ENCODE peak calls at places on chromosomes 1 and 21, in four cellular contexts. U is A549, K is HepG2, O is GM12878. X is an unnamed sample.

GRCh38 chr1:47765742-47766485 is 231.3 kb downstream of the TRABD2B start:
- DNase-seq in O (no peak), U (no peak), K (no peak), X (no peak)

GRCh38 chr1:244515680-244516079 is 54.6 kb downstream of the CATSPERE start:
- DNase-seq in O (no peak), K (no peak), U (no peak), X (no peak)

GRCh38 chr1:29653034-29653810 is 416.9 kb downstream of the PTPRU start:
- DNase-seq in O (no peak), U (no peak), K (no peak), X (no peak)

GRCh38 chr1:89518116-89518780 is 6.4 kb upstream of the LRRC8B start:
- DNase-seq in U (no peak), O (no peak), K (no peak), X (no peak)

GRCh38 chr1:14678011-14678638 is 79.6 kb downstream of the KAZN start:
- DNase-seq in K (no peak), O (no peak), U (no peak), X (no peak)

GRCh38 chr1:246372502-246372901 is 134.6 kb downstream of the SMYD3 start:
- DNase-seq in U (no peak), O (no peak), K (no peak), X (no peak)

GRCh38 chr1:60345621-60346020 is 272.1 kb upstream of the C1orf87 start:
- DNase-seq in O (no peak), U (no peak), K (no peak), X (no peak)

GRCh38 chr21:44424608-44425306 is 30.6 kb upstream of the LRRC3 start:
- DNase-seq in K (no peak), U (no peak), O (no peak), X (no peak)

GRCh38 chr1:18642278-18643095 is 11.8 kb downstream of the PAX7 start:
- DNase-seq in U (no peak), O (no peak), K (no peak), X (no peak)

GRCh38 chr1:204041232-204041767 is 31.6 kb upstream of the SOX13 start:
- DNase-seq in O (no peak), U (no peak), K (no peak), X (no peak)

GRCh38 chr1:98028800-98029199 is 108.0 kb upstream of the DPYD start:
- DNase-seq in U (peak), K (no peak), O (no peak), X (no peak)

GRCh38 chr1:88133991-88134390 is 550.1 kb upstream of the PKN2 start:
- DNase-seq in O (no peak), K (no peak), U (no peak), X (no peak)

GRCh38 chr21:29293495-29293894 is 5.2 kb upstream of the BACH1 start:
- DNase-seq in K (no peak), O (peak), U (no peak), X (no peak)

GRCh38 chr1:39845569-39846566 is 37.4 kb downstream of the TRIT1 start:
- DNase-seq in K (peak), U (no peak), O (peak), X (peak)

GRCh38 chr1:44608141-44608540 is 66.1 kb downstream of the TMEM53 start:
- DNase-seq in K (peak), O (no peak), U (peak), X (no peak)

GRCh38 chr1:209162651-209163050 is 420.9 kb upstream of the CAMK1G start:
- DNase-seq in K (no peak), U (no peak), O (no peak), X (no peak)

GRCh38 chr21:36255650-36256047 is 64.3 kb upstream of the MORC3 start:
- DNase-seq in O (peak), K (no peak), U (no peak), X (no peak)

GRCh38 chr1:91619881-91620280 is 119.2 kb downstream of the CDC7 start:
- DNase-seq in K (no peak), U (no peak), O (no peak), X (no peak)

GRCh38 chr1:185533596-185533995 is 200.6 kb upstream of the HMCN1 start:
- DNase-seq in O (no peak), K (no peak), U (no peak), X (no peak)

GRCh38 chr1:204334455-204334854 is 25.3 kb downstream of the PLEKHA6 start:
- DNase-seq in U (no peak), O (no peak), K (no peak), X (no peak)

GRCh38 chr1:188429385-188429784 is 1600.6 kb downstream of the PLA2G4A start:
- DNase-seq in U (no peak), K (no peak), O (no peak), X (no peak)

DNA sequence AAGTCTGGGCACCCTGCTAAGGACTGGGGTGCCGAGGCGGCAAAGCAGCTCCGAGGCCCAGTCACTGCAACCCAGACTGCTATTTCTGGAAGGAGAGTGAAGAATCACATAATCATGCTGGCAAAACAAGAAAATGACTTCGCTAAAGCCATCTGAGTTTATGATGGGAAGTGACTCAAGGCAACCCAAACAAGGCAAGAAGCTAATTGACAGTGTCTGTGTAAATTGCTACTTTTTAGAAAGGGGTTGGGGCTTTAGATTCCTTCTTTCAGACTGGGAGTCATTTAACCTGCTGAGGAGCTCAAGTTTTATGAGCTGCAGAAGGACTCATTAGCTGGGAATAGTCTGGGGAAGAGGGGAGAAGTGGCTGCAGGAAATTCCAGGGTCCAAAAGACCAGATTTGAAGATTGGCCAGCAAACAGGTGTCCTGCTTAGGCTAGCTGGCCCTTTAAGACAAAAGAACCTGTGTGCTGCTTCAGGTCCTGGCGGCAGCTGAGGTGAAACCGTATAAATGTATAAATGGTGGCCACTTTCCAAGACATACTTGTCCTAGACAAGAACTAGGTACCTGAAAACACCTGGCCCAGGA is 28.1 kb downstream of the TSHB start:
- DNase-seq in K (no peak), U (no peak), O (no peak), X (no peak)
- TF ChIP-seq PBX3 in K (no peak), U (no peak), O (no peak), X (no peak)

DNA sequence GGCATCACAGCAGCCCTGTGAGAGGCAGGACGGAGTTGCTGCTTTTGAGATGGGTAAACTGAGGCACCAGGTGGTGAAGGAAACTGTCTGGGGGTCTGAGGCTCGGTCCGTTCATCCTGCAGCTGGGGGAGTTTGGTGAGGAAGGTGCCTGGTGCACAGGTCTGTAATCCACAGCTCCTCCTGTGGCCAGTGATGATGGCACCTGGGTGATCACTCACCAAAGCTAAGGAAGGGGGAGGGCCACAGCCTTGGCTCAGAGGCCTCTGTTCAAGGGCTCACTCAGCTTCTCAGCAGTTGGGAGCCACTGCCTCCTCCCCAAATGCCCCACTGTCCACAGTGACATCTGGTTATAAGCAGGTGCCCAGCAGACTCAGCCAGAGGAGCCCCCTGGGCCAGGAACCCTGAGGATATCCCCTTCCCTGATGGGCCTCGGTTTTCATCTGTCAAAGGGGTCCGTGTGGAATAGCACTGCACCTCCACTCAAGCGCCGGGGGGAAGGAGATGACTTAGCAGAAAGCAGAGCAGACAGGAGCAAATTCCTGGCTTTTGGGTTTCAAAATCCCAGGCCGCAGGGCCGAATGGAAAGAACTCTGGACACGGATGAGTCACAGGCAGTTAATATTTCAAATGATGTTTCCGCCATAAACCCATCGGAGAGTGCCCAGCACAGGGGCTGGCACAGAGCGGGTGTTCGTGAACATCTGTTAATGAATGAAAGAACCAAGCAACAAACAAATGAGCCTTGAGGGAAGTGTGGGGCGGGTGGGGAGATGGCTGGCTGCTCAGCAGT is 82.8 kb downstream of the DMRTB1 start:
- DNase-seq in U (peak), O (no peak), K (no peak), X (no peak)
- TF ChIP-seq PBX3 in U (no peak), O (no peak), K (no peak), X (no peak)

GRCh38 chr21:34583926-34584563 is 30.9 kb downstream of the RCAN1 start:
- DNase-seq in O (no peak), U (no peak), K (no peak), X (no peak)

GRCh38 chr21:34580181-34580700 is 34.7 kb downstream of the RCAN1 start:
- DNase-seq in U (no peak), K (no peak), O (no peak), X (no peak)

GRCh38 chr21:34579411-34579810 is 35.5 kb downstream of the RCAN1 start:
- DNase-seq in O (no peak), U (no peak), K (no peak), X (no peak)

GRCh38 chr21:34582506-34583150 is 32.3 kb downstream of the RCAN1 start:
- DNase-seq in O (no peak), U (peak), K (peak), X (peak)
- TF ChIP-seq PBX3 in O (no peak), U (no peak), K (no peak), X (no peak)

GRCh38 chr21:46441331-46441730 is 17.4 kb upstream of the DIP2A start:
- DNase-seq in O (no peak), U (no peak), K (no peak), X (no peak)

GRCh38 chr21:46443910-46444309 is 14.8 kb upstream of the DIP2A start:
- DNase-seq in O (no peak), U (no peak), K (no peak), X (no peak)

GRCh38 chr21:46441961-46442498 is 16.7 kb upstream of the DIP2A start:
- DNase-seq in U (no peak), O (no peak), K (no peak), X (no peak)

GRCh38 chr21:46439906-46440305 is 18.8 kb upstream of the DIP2A start:
- DNase-seq in O (no peak), U (no peak), K (no peak), X (no peak)

GRCh38 chr21:46442938-46443337 is 15.8 kb upstream of the DIP2A start:
- DNase-seq in O (no peak), U (no peak), K (no peak), X (no peak)
- TF ChIP-seq PBX3 in O (no peak), U (no peak), K (no peak), X (no peak)

X was measured in SK-N-SH.